ENCODE peak calls at places on chromosomes 5 and 9, in ten cellular contexts. G is GM23248; Y is heart left ventricle; F is stomach; S is left ventricle myocardium inferior; J is CD8-positive, alpha-beta T cell; A is psoas muscle; Q is esophagus squamous epithelium; D is SK-N-SH; B is tibial nerve. P is an unnamed sample.

GRCh38 chr5:150211156-150212030 is 21.5 kb downstream of the SLC6A7 start:
- DNase-seq in G (no peak), Y (no peak), F (no peak), S (no peak), J (no peak), A (no peak), Q (no peak), D (no peak), B (no peak), P (no peak)

GRCh38 chr5:150515446-150515845 is 7.5 kb downstream of the NDST1 start:
- DNase-seq in G (peak; percentile 80), Y (no peak), F (no peak), S (no peak), J (no peak), A (peak; percentile 64), Q (no peak), D (no peak), B (no peak), P (no peak)

GRCh38 chr9:115482747-115483146 is 364.8 kb upstream of the TNC start:
- DNase-seq in G (no peak), Y (no peak), F (no peak), S (no peak), J (no peak), A (no peak), Q (no peak), D (no peak), B (no peak), P (no peak)

GRCh38 chr9:134809296-134809695 is 71.3 kb upstream of the FCN2 start:
- DNase-seq in G (no peak), Y (no peak), F (no peak), S (no peak), J (no peak), A (peak; percentile 34), Q (no peak), D (no peak), B (no peak), P (no peak)

GRCh38 chr5:174735498-174736350 is 11.3 kb downstream of the MSX2 start:
- DNase-seq in G (peak; percentile 57), Y (no peak), F (no peak), S (no peak), J (no peak), A (no peak), Q (no peak), D (peak; percentile 89), B (no peak), P (no peak)

GRCh38 chr9:120852240-120853018 is 9.7 kb upstream of the PSMD5 start:
- DNase-seq in G (no peak), Y (no peak), F (no peak), S (no peak), J (no peak), A (no peak), Q (no peak), D (no peak), B (no peak), P (no peak)

GRCh38 chr5:152532714-152533113 is 127.6 kb upstream of the NMUR2 start:
- DNase-seq in G (peak; percentile 65), Y (no peak), F (no peak), S (no peak), J (no peak), A (no peak), Q (no peak), D (peak; percentile 16), B (no peak), P (no peak)

GRCh38 chr9:21813575-21814473 is 11.4 kb downstream of the MTAP start:
- DNase-seq in G (peak; percentile 87), Y (peak; percentile 62), F (peak; percentile 66), S (peak; percentile 20), J (peak; percentile 59), A (peak; percentile 23), Q (peak; percentile 8), D (peak; percentile 52), B (no peak), P (no peak)

GRCh38 chr5:78803386-78803785 is 154.8 kb upstream of the LHFPL2 start:
- DNase-seq in G (peak; percentile 39), Y (peak; percentile 37), F (no peak), S (peak; percentile 80), J (no peak), A (peak; percentile 78), Q (no peak), D (peak; percentile 38), B (peak; percentile 34), P (no peak)

GRCh38 chr5:116856271-116856670 is 281.6 kb upstream of the SEMA6A start:
- DNase-seq in G (no peak), Y (no peak), F (no peak), S (no peak), J (no peak), A (no peak), Q (no peak), D (no peak), B (no peak), P (no peak)

GRCh38 chr5:54390539-54391031 is 64.9 kb upstream of the HSPB3 start:
- DNase-seq in G (no peak), Y (no peak), F (no peak), S (no peak), J (no peak), A (no peak), Q (no peak), D (no peak), B (no peak), P (no peak)

GRCh38 chr9:36980148-36980974 is 53.7 kb downstream of the PAX5 start:
- DNase-seq in G (no peak), Y (no peak), F (no peak), S (no peak), J (no peak), A (no peak), Q (no peak), D (peak; percentile 72), B (no peak), P (no peak)

GRCh38 chr9:125536184-125537152 is 170.5 kb downstream of the MAPKAP1 start:
- DNase-seq in G (peak; percentile 44), Y (no peak), F (no peak), S (no peak), J (no peak), A (no peak), Q (no peak), D (no peak), B (no peak), P (peak; percentile 8)

GRCh38 chr9:125540497-125540896 is 166.5 kb downstream of the MAPKAP1 start:
- DNase-seq in G (peak; percentile 63), Y (no peak), F (no peak), S (no peak), J (no peak), A (no peak), Q (no peak), D (no peak), B (no peak), P (no peak)

GRCh38 chr9:125537442-125538091 is 169.4 kb downstream of the MAPKAP1 start:
- DNase-seq in G (no peak), Y (no peak), F (no peak), S (no peak), J (no peak), A (no peak), Q (no peak), D (no peak), B (no peak), P (peak; percentile 42)

GRCh38 chr9:125534934-125535701 is 171.9 kb downstream of the MAPKAP1 start:
- DNase-seq in G (no peak), Y (no peak), F (no peak), S (no peak), J (no peak), A (no peak), Q (no peak), D (no peak), B (no peak), P (peak; percentile 29)

DNA sequence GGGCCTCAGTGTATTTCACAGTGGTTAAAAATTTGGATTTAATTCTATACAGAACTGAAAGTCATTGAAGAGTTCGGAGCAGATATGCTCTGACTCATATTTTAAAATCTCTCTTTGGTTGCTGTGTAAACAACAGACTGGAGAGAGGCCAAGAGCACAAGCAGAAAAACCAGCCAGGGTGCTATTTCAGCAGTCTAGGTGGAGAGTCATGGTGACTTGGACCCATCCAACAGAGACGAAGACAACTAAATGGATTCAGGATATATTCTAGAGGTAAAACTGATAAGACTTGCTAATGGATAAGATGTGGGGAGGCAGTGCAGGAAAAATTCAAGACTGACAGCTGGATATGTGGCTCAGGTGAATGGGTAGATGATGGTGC is 168.9 kb downstream of the MAPKAP1 start:
- DNase-seq in G (peak; percentile 96), Y (no peak), F (peak; percentile 74), S (no peak), J (no peak), A (no peak), Q (no peak), D (no peak), B (no peak), P (peak; percentile 34)
- H3K4me1 ChIP-seq in G (peaks cover 38% of the 10 kb centered on the region), Y (peaks cover 49% of the 10 kb centered on the region), F (peaks cover 68% of the 10 kb centered on the region), S (peaks cover 79% of the 10 kb centered on the region), J (no peaks in the 10 kb centered on the region), A (no peaks in the 10 kb centered on the region), Q (peaks cover 84% of the 10 kb centered on the region), D (peaks cover 36% of the 10 kb centered on the region), B (no peaks in the 10 kb centered on the region), P (peaks cover 27% of the 10 kb centered on the region)

GRCh38 chr5:43221502-43221901 is 29.5 kb downstream of the NIM1K start:
- DNase-seq in G (no peak), Y (no peak), F (no peak), S (no peak), J (no peak), A (no peak), Q (no peak), D (no peak), B (no peak), P (no peak)
- H3K4me1 ChIP-seq in G (no peaks in the 10 kb centered on the region), Y (no peaks in the 10 kb centered on the region), F (no peaks in the 10 kb centered on the region), S (no peaks in the 10 kb centered on the region), J (no peaks in the 10 kb centered on the region), A (no peaks in the 10 kb centered on the region), Q (no peaks in the 10 kb centered on the region), D (no peaks in the 10 kb centered on the region), B (no peaks in the 10 kb centered on the region), P (no peaks in the 10 kb centered on the region)

GRCh38 chr5:80688648-80689420 is 34.1 kb upstream of the DHFR start:
- DNase-seq in G (peak; percentile 5), Y (no peak), F (no peak), S (no peak), J (no peak), A (no peak), Q (no peak), D (no peak), B (no peak), P (no peak)
- H3K4me1 ChIP-seq in G (no peaks in the 10 kb centered on the region), Y (no peaks in the 10 kb centered on the region), F (no peaks in the 10 kb centered on the region), S (no peaks in the 10 kb centered on the region), J (no peaks in the 10 kb centered on the region), A (no peaks in the 10 kb centered on the region), Q (no peaks in the 10 kb centered on the region), D (no peaks in the 10 kb centered on the region), B (no peaks in the 10 kb centered on the region), P (no peaks in the 10 kb centered on the region)

DNA sequence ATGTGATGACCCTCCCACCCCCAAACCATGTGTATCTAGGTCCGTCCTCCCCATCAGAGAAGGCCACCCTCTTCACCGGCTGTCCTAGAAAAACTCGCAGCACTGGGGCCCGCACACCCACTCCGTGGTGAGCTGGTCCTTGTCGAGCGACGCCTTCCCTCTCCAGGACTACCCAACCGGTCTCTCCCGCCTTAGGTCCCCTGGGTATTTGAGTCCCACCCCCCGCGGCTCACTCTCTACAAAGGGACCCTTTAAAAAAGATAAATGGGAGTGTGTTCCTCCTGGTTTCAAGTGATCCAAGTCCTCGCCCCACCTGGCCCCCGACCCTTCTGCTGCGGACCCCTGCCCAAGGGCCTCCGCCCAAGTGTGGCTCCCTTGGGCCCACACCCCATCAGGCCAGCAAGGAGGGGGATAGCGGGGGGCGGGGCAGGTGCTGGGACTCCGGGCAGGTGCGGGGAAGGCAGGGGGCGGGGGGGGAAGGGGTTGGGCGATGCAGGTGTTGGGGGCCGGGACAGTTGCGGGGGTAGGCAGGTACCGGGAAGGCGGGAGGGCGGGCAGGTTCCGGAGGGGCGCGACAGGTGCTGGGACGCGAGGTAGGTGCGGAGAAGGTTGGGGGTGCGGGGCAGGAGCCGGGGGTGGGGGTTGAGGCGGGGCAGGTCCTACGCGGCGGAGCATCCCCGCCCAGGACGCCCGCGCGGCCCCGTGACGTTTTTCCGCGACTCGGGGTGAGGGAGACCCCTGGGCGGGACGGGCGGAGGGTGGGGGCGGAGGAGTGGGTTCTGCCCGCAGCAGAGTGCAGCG is 941 bp upstream of the ARRDC1 start:
- DNase-seq in G (peak; percentile 45), Y (no peak), F (no peak), S (no peak), J (no peak), A (no peak), Q (no peak), D (no peak), B (no peak), P (no peak)
- H3K4me1 ChIP-seq in G (peaks cover 9% of the 10 kb centered on the region), Y (peaks cover 25% of the 10 kb centered on the region), F (peaks cover 46% of the 10 kb centered on the region), S (peaks cover 46% of the 10 kb centered on the region), J (peaks cover 15% of the 10 kb centered on the region), A (peaks cover 15% of the 10 kb centered on the region), Q (peaks cover 50% of the 10 kb centered on the region), D (peaks cover 17% of the 10 kb centered on the region), B (peaks cover 15% of the 10 kb centered on the region), P (peaks cover 26% of the 10 kb centered on the region)